ENCODE peak calls at places on chromosomes 13 and 19, in four cellular contexts. L is K562, D is HEK293T, U is HepG2. F is an unnamed sample.

GRCh38 chr13:97445504-97446187 is 11.7 kb downstream of the RAP2A start:
- DNase-seq in L (no peak), D (no peak), U (no peak), F (no peak)

GRCh38 chr13:71609271-71609670 is 257.7 kb downstream of the DACH1 start:
- DNase-seq in L (no peak), D (no peak), U (no peak), F (no peak)

GRCh38 chr19:2190848-2191455 is 27.2 kb downstream of the DOT1L start:
- DNase-seq in L (no peak), D (no peak), U (no peak), F (no peak)

GRCh38 chr13:94128430-94128829 is 351.1 kb downstream of the DCT start:
- DNase-seq in L (no peak), D (no peak), U (no peak), F (no peak)

GRCh38 chr13:79423801-79424642 is 18.0 kb upstream of the RBM26 start:
- DNase-seq in L (peak), D (peak), U (peak), F (no peak)

GRCh38 chr13:26946675-26947342 is 186.2 kb upstream of the GPR12 start:
- DNase-seq in L (peak), D (peak), U (peak), F (peak)

GRCh38 chr19:15239337-15239949 is 7.2 kb upstream of the EPHX3 start:
- DNase-seq in L (no peak), D (no peak), U (no peak), F (no peak)

GRCh38 chr19:14519860-14520407 is 1.7 kb upstream of the DNAJB1 start:
- DNase-seq in L (no peak), D (no peak), U (peak), F (no peak)

GRCh38 chr13:21074601-21075302 is 13.4 kb upstream of the LATS2 start:
- DNase-seq in L (no peak), D (no peak), U (no peak), F (no peak)

GRCh38 chr13:76314495-76314894 is 571.7 kb downstream of the KCTD12 start:
- DNase-seq in L (no peak), D (no peak), U (no peak), F (no peak)

GRCh38 chr13:35598233-35598632 is 121.7 kb upstream of the MAB21L1 start:
- DNase-seq in L (no peak), D (no peak), U (no peak), F (no peak)

GRCh38 chr13:35600137-35600536 is 123.6 kb upstream of the MAB21L1 start:
- DNase-seq in L (no peak), D (no peak), U (peak), F (no peak)

GRCh38 chr13:35599385-35599784 is 122.9 kb upstream of the MAB21L1 start:
- DNase-seq in L (no peak), D (no peak), U (no peak), F (no peak)

GRCh38 chr13:35597451-35597850 is 121.0 kb upstream of the MAB21L1 start:
- DNase-seq in L (no peak), D (no peak), U (no peak), F (no peak)

GRCh38 chr13:35598790-35599369 is 122.4 kb upstream of the MAB21L1 start:
- DNase-seq in L (no peak), D (no peak), U (no peak), F (no peak)
- TF ChIP-seq FOXK2 in L (no peak), D (no peak), U (no peak), F (no peak)

DNA sequence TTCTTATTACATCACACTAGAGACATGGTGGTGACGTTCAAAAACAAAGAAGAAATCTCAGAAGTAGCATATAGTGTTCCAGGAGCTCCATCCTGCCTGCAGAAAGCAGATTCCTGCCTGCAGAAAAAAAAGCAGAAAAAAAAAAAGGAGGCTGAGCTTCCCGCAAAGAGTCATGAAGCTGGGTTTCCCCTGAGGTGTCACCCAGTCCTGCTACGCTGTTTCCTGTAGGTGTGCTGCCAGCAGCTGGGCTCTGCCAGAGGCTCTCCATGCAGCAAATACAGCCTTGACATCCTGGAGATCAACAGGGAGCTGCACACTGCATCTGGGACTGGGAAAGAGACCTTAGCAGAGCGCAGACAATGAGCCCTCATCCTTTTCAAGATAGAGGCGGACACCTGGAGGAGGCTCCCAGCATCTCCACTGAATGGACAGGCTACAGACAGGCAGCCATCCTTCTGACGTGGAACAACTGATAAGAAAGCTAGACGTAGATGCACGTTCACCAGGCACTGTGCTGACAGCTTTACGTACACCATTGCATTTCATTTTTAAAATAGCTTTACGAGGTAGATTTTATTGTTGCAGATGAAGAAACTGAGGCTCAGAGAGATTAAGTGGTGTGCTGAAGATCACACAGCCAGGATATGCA is 350.9 kb downstream of the FOXO1 start:
- DNase-seq in L (no peak), D (no peak), U (no peak), F (no peak)
- TF ChIP-seq FOXK2 in L (no peak), D (no peak), U (no peak), F (no peak)

GRCh38 chr19:41223431-41224234 is 4.6 kb downstream of the AXL start:
- DNase-seq in L (no peak), D (no peak), U (peak), F (no peak)
- TF ChIP-seq FOXK2 in L (no peak), D (no peak), U (no peak), F (no peak)

GRCh38 chr19:37902668-37903067 is 3.7 kb downstream of the WDR87 start:
- DNase-seq in L (peak), D (peak), U (peak), F (no peak)

GRCh38 chr19:37905936-37906867 is at the start of gene WDR87:
- DNase-seq in L (peak), D (peak), U (peak), F (no peak)

GRCh38 chr19:37899453-37899852 is 6.9 kb downstream of the WDR87 start:
- DNase-seq in L (no peak), D (no peak), U (no peak), F (no peak)

GRCh38 chr19:37906868-37907734 is at the start of gene SIPA1L3:
- DNase-seq in L (peak), D (peak), U (peak), F (peak)

GRCh38 chr19:37903096-37903495 is 3.3 kb downstream of the WDR87 start:
- DNase-seq in L (no peak), D (no peak), U (no peak), F (no peak)
- TF ChIP-seq FOXK2 in L (no peak), D (no peak), U (no peak), F (no peak)

DNA sequence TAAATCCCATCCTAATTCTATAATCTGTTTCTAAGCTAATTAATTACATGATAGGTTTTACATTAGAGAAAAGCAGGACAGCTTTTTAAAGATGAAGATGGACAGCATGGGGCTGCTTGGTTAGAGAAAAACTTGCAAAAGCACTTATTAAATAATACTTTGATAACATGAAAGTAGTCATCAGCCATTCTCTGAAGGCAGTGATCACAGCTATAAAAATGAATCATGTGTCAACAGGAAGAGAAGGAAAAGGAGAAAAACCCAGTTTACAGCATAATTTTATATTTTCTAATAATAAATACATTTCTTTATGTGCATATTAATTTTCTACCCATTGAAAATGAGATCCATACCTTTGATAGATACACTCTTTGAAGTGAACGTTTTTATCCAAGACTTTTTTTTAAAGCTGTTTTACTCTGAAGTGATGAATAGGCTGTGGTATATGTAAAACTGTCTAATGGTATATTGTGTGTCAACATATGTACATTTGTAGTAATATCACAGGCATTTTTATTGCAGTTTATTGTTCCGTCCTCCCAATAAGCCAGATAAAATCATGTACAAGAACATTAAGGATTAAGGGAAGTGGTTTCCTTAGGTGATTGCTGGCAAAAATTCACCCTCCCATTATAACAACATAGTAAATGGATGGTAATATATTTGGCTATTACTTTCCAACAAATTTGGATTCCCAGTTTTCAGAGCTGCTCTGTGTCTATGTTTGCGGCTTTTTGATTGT is 1.4 kb upstream of the KLF5 start:
- DNase-seq in L (no peak), D (no peak), U (no peak), F (no peak)
- TF ChIP-seq FOXK2 in L (no peak), D (no peak), U (no peak), F (no peak)

DNA sequence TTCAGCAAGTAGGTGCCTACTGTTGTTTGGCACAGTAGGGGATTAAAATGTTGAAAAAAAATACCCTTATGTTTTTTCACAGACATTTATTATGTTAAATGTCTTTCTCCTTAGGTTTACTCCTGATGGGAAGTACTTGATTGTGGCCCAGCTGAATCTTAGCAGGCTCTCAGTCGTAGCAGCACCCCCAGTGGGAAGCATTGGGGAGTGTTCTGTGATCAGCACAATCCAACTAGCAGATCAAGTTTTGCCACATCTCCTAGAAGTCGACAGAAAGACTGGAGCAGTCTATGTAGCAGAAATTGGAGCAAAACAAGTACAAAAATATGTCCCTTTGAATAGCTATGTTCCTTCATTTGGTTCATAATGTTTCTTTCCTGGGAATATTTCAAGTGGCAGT is 9.3 kb downstream of the NHLRC3 start:
- DNase-seq in L (peak), D (peak), U (no peak), F (no peak)
- TF ChIP-seq FOXK2 in L (no peak), D (no peak), U (no peak), F (no peak)

DNA sequence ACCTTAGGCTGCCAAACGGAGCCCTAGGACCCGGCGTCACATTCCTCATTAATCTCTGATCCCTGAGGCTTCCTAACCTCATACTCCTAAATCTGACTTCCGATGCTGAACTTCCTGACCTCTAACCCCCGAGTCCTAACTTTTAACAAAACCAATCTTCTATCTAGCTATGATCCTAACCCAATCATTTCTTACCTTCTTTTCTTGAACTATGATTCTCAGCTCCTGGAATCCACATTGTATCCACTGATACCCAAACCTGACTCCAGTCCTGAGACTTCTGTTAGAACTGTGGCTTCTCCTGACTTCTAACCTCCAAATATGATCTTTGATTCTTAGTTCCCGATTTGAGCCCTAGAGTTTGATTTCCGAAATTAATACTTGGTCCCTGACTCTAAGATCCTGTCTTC is 456 bp downstream of the NFKBIB start:
- DNase-seq in L (no peak), D (no peak), U (no peak), F (no peak)
- TF ChIP-seq FOXK2 in L (no peak), D (no peak), U (no peak), F (no peak)

GRCh38 chr13:74248477-74248876 is 114.3 kb upstream of the KLF12 start:
- DNase-seq in L (no peak), D (no peak), U (no peak), F (no peak)

GRCh38 chr13:74250738-74251190 is 116.6 kb upstream of the KLF12 start:
- DNase-seq in L (no peak), D (no peak), U (no peak), F (no peak)

GRCh38 chr13:74251778-74252519 is 117.7 kb upstream of the KLF12 start:
- DNase-seq in L (no peak), D (no peak), U (no peak), F (no peak)

GRCh38 chr13:74243637-74244526 is 109.7 kb upstream of the KLF12 start:
- DNase-seq in L (no peak), D (no peak), U (no peak), F (no peak)

DNA sequence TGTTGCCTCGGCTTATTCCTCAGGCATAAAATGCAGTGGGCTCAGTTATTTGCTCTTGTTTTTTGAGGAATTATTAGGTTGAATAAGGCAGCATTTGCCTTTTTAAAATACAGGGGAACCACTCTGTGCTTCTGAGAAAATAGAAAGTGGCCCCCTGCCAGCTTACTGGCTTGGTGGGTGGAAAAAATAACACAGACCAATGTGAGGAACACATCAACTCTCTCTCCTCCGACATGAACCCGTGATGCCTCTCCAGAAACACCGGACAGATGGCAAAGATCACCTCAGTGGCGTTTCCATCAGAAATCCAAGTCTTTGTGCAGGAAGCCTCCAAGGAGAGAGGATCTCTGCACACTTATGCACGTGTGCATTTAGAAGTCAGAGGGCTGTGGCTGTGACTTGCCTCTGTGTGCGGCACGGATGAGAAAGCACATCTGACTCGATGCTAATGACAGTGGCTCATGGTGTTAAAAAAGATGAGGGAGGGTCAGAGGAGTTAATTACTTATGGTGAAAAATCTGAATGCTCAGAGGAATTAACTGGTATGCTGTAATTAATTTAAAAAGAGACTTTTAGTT is 112.3 kb upstream of the KLF12 start:
- DNase-seq in L (no peak), D (no peak), U (no peak), F (no peak)
- TF ChIP-seq FOXK2 in L (no peak), D (no peak), U (no peak), F (no peak)

DNA sequence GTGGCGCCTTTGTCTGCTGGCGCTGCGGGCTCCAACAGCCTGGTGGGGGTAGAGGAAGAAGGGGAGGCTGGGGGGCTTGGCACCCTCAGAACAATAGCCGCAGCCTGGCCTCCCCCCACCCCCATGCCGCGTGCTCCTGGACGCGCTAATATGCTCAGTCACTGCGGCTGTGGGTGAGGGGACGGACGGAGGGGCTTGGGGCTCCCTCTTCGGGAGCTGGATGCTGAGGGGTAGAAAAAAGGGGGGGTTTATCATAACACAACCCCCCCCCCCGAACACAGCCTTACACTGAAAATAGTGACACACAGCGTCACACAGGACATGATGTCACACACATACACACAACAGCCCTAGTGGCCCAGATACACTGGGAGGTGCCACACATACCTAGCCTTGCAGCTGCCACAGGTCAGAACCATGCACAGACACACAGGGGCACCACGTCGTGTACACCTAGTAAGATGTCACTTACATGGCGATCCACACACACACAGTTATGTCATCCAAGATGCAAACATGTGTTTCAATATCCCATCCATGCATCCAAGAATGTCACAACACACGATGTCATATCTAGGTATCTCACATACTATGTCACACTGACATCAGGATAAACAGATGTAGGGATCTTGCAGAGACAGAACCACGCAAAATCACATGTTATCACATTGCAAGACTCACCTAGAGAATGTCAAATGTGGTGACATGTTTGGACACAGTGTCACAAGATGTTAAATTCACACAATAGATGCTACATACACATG is 760 bp downstream of the MAST1 start:
- DNase-seq in L (no peak), D (no peak), U (no peak), F (no peak)
- TF ChIP-seq FOXK2 in L (no peak), D (no peak), U (no peak), F (no peak)

GRCh38 chr13:99558570-99559180 is 57.4 kb downstream of the TM9SF2 start:
- DNase-seq in L (no peak), D (no peak), U (peak), F (no peak)
- TF ChIP-seq FOXK2 in L (no peak), D (no peak), U (no peak), F (no peak)